ENCODE peak calls at places on chromosomes 12 and 14, in four cellular contexts. Y, S, N and E are unnamed samples. For H3K4me1, the result is how much of the 10 kb centered on the place peaks cover.

GRCh38 chr12:105445261-105446015 is 114.9 kb downstream of the C12orf75 start:
- DNase-seq in Y (peak), S (peak), N (no peak), E (no peak)

GRCh38 chr12:68613209-68613904 is 2.7 kb downstream of the RAP1B start:
- DNase-seq in Y (no peak), S (no peak), N (peak), E (no peak)

GRCh38 chr14:95918466-95918865 is 41.8 kb downstream of the TUNAR start:
- DNase-seq in Y (no peak), S (peak), N (no peak), E (no peak)

GRCh38 chr14:101557811-101558738 is 3.2 kb upstream of the DIO3 start:
- DNase-seq in Y (no peak), S (no peak), N (no peak), E (peak)

GRCh38 chr14:80974338-80975078 is 19.1 kb downstream of the TSHR start:
- DNase-seq in Y (peak), S (no peak), N (no peak), E (no peak)

GRCh38 chr12:106114084-106115068 is 24.4 kb downstream of the NUAK1 start:
- DNase-seq in Y (peak), S (no peak), N (no peak), E (no peak)

GRCh38 chr12:5200276-5201087 is 156.8 kb downstream of the KCNA5 start:
- DNase-seq in Y (peak), S (peak), N (no peak), E (peak)

GRCh38 chr12:48198619-48198973 is 4.5 kb downstream of the OR10AD1 start:
- DNase-seq in Y (peak), S (no peak), N (peak), E (peak)

GRCh38 chr14:60240139-60240856 is 8.7 kb upstream of the PPM1A start:
- DNase-seq in Y (no peak), S (no peak), N (no peak), E (no peak)

GRCh38 chr14:47269788-47270492 is 405.5 kb downstream of the MDGA2 start:
- DNase-seq in Y (peak), S (no peak), N (no peak), E (no peak)

GRCh38 chr12:103524238-103524875 is 28.6 kb upstream of the C12orf42 start:
- DNase-seq in Y (no peak), S (no peak), N (no peak), E (no peak)

GRCh38 chr12:132837693-132838463 is 9.2 kb upstream of the GOLGA3 start:
- DNase-seq in Y (no peak), S (no peak), N (no peak), E (no peak)

GRCh38 chr12:4143909-4144308 is 129.7 kb upstream of the CCND2 start:
- DNase-seq in Y (no peak), S (no peak), N (peak), E (no peak)

GRCh38 chr14:77882631-77883030 is 82.7 kb downstream of the ADCK1 start:
- DNase-seq in Y (no peak), S (peak), N (no peak), E (peak)

GRCh38 chr14:78131616-78132015 is 38.6 kb upstream of the NRXN3 start:
- DNase-seq in Y (no peak), S (no peak), N (no peak), E (no peak)

GRCh38 chr12:24991209-24992049 is 42.5 kb upstream of the BCAT1 start:
- DNase-seq in Y (peak), S (peak), N (peak), E (peak)

GRCh38 chr12:31228811-31229792 is 96.8 kb downstream of the SINHCAF start:
- DNase-seq in Y (no peak), S (no peak), N (no peak), E (peak)

GRCh38 chr12:49806321-49806813 is 21.8 kb downstream of the NCKAP5L start:
- DNase-seq in Y (no peak), S (no peak), N (no peak), E (no peak)

GRCh38 chr12:76226397-76226796 is 121.8 kb downstream of the BBS10 start:
- DNase-seq in Y (peak), S (no peak), N (no peak), E (no peak)

GRCh38 chr12:116427200-116427932 is 131.8 kb upstream of the MAP1LC3B2 start:
- DNase-seq in Y (no peak), S (peak), N (no peak), E (no peak)

GRCh38 chr12:34377243-34378035 is 355.1 kb downstream of the ALG10 start:
- DNase-seq in Y (no peak), S (no peak), N (no peak), E (no peak)

GRCh38 chr14:54944737-54945391 is 42.2 kb upstream of the GCH1 start:
- DNase-seq in Y (no peak), S (no peak), N (no peak), E (no peak)

GRCh38 chr12:99658950-99659349 is 11.4 kb downstream of the GARIN6 start:
- DNase-seq in Y (peak), S (no peak), N (no peak), E (no peak)

GRCh38 chr14:52119030-52119429 is 50.2 kb upstream of the NID2 start:
- DNase-seq in Y (no peak), S (no peak), N (no peak), E (peak)

GRCh38 chr12:91618281-91618680 is 435.7 kb upstream of the DCN start:
- DNase-seq in Y (no peak), S (no peak), N (no peak), E (no peak)

DNA sequence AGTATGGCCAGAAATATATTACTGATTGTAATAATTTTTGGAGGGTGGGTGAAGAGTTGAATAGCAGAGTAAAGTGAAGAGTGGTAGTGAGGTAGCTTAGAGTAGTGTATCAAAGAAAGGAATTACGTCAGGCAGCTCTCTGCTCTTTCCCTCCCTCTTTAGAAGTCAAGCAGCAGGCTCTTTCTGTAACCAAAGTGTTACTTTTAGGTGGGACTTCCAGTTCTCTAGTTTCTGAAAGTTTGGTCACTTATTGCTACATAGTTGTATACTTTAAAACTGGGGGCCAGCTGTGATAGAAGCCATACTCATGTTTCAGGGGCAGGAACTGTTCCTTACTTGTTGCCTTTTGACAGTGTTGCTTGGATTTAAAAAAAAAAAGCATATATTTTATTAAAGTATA is 30.6 kb downstream of the ATF7IP start:
- DNase-seq in Y (no peak), S (peak), N (peak), E (no peak)
- H3K4me1 ChIP-seq in Y (under half), S (under half), N (half or more), E (under half)

GRCh38 chr14:104438166-104438887 is 141.2 kb upstream of the C14orf180 start:
- DNase-seq in Y (no peak), S (no peak), N (no peak), E (no peak)
- H3K4me1 ChIP-seq in Y (under half), S (under half), N (under half), E (under half)

GRCh38 chr14:48560421-48560820 is 885.0 kb upstream of the MDGA2 start:
- DNase-seq in Y (no peak), S (no peak), N (no peak), E (no peak)
- H3K4me1 ChIP-seq in Y (under half), S (under half), N (under half), E (under half)

DNA sequence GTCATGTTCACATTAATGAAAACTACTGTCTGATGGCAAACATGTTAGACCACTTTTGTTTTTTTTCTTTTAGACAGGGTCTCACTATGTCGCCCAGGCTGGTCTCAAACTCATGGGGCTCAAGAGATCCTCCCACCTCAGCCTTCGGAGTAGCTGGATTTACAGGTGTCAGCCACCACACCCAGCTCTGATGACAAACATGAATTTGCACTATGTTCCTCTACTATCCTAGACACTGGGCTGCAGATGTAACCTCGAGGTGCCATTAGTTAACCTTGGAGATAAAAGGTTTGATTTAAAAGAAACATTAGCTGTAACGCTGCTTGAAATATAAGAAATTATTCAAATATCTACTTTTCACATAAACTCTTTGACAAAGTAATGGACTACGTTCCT is 8.1 kb downstream of the VPS37B start:
- DNase-seq in Y (no peak), S (no peak), N (no peak), E (no peak)
- H3K4me1 ChIP-seq in Y (under half), S (under half), N (half or more), E (half or more)

GRCh38 chr12:93089805-93090569 is 160.9 kb upstream of the EEA1 start:
- DNase-seq in Y (peak), S (no peak), N (no peak), E (no peak)

GRCh38 chr12:93090768-93091172 is 161.7 kb upstream of the EEA1 start:
- DNase-seq in Y (peak), S (no peak), N (no peak), E (no peak)

GRCh38 chr12:93086288-93086727 is 157.2 kb upstream of the EEA1 start:
- DNase-seq in Y (no peak), S (no peak), N (no peak), E (no peak)

GRCh38 chr12:93085383-93086287 is 156.5 kb upstream of the EEA1 start:
- DNase-seq in Y (no peak), S (no peak), N (no peak), E (no peak)

DNA sequence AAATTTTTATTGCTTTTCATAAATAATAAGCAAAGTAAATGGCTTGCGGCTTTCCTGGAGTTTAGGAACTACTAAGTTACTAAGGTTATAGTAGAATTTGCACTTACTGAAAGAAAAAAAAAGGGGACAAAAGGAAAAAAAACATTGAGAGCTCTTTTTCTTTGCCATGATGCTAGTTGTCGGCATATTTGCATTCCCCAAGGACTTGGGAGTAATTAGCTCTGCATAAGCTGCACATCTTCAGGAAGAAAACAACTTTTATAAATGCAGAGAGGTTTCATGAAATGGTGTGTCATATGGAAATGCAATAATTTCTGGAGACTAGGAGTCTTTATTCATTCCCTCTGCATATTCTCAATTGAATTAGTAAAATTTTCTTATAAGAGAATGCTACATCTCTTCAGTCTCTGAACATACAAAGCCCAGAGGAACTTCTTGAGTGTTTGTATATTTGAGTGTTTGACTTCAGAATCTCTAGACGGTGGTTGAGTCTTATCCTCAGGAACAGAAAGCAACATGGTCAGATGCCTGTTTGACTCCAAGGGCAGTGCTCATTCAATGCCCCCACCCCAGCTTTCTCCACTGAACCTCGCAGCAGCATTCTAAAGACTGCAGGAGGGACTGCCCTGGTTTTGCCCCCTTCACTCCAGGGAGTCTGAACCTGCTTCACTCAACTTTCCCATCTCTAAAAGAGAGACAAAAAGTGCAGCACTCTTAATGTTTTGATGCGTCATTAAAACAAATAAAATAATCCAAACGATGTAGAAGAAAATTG is 158.9 kb upstream of the EEA1 start:
- DNase-seq in Y (no peak), S (no peak), N (no peak), E (no peak)
- H3K4me1 ChIP-seq in Y (under half), S (under half), N (under half), E (under half)

GRCh38 chr12:6360080-6360571 is 15.2 kb downstream of the SCNN1A start:
- DNase-seq in Y (no peak), S (no peak), N (no peak), E (no peak)

GRCh38 chr12:6362383-6362782 is 13.0 kb downstream of the SCNN1A start:
- DNase-seq in Y (no peak), S (no peak), N (no peak), E (no peak)

GRCh38 chr12:6361834-6362233 is 13.5 kb downstream of the SCNN1A start:
- DNase-seq in Y (no peak), S (no peak), N (no peak), E (no peak)

GRCh38 chr12:6358886-6359285 is 16.5 kb downstream of the SCNN1A start:
- DNase-seq in Y (no peak), S (no peak), N (no peak), E (no peak)

GRCh38 chr12:6360578-6361490 is 14.5 kb downstream of the SCNN1A start:
- DNase-seq in Y (no peak), S (no peak), N (no peak), E (no peak)
- H3K4me1 ChIP-seq in Y (under half), S (under half), N (under half), E (under half)

GRCh38 chr12:118356809-118357326 is 15.8 kb downstream of the TAOK3 start:
- DNase-seq in Y (peak), S (no peak), N (no peak), E (no peak)
- H3K4me1 ChIP-seq in Y (half or more), S (under half), N (under half), E (under half)

GRCh38 chr12:115426732-115427131 is 742.8 kb upstream of the TBX3 start:
- DNase-seq in Y (no peak), S (no peak), N (no peak), E (no peak)
- H3K4me1 ChIP-seq in Y (under half), S (under half), N (under half), E (under half)